ENCODE peak calls at places on chromosome 4, in eight cellular contexts. Z is endodermal cell, L is neural progenitor cell, S is aorta, F is esophagus squamous epithelium, H is GM23338, U is A673, W is spleen. Q is an unnamed sample.

GRCh38 chr4:115562506-115562905 is 449.1 kb upstream of the NDST4 start:
- DNase-seq in Z (peak; percentile 41), L (peak; percentile 2), S (no peak), F (no peak), H (peak; percentile 15), U (no peak), W (no peak), Q (no peak)

GRCh38 chr4:131119661-131120060 is 2023.7 kb downstream of the C4orf33 start:
- DNase-seq in Z (no peak), L (no peak), S (no peak), F (no peak), H (no peak), U (no peak), W (no peak), Q (no peak)

GRCh38 chr4:109877400-109877799 is 29.5 kb downstream of the LRIT3 start:
- DNase-seq in Z (no peak), L (no peak), S (no peak), F (no peak), H (no peak), U (no peak), W (no peak), Q (no peak)

GRCh38 chr4:38386011-38386551 is 277.9 kb upstream of the KLF3 start:
- DNase-seq in Z (no peak), L (no peak), S (no peak), F (no peak), H (no peak), U (no peak), W (no peak), Q (no peak)

GRCh38 chr4:66294626-66295025 is 624.3 kb upstream of the EPHA5 start:
- DNase-seq in Z (no peak), L (peak; percentile 49), S (no peak), F (no peak), H (no peak), U (no peak), W (no peak), Q (no peak)

GRCh38 chr4:155759372-155760252 is 791 bp downstream of the GUCY1B1 start:
- DNase-seq in Z (peak; percentile 72), L (peak; percentile 75), S (peak; percentile 73), F (no peak), H (peak; percentile 58), U (peak; percentile 11), W (peak; percentile 83), Q (peak; percentile 76)

GRCh38 chr4:88027611-88028608 is 20.5 kb downstream of the PKD2 start:
- DNase-seq in Z (no peak), L (no peak), S (no peak), F (no peak), H (no peak), U (peak; percentile 3), W (no peak), Q (no peak)

GRCh38 chr4:2104556-2105345 is 45.6 kb downstream of the NAT8L start:
- DNase-seq in Z (no peak), L (no peak), S (no peak), F (no peak), H (no peak), U (no peak), W (no peak), Q (no peak)

GRCh38 chr4:10078481-10079233 is 37.9 kb downstream of the WDR1 start:
- DNase-seq in Z (peak; percentile 39), L (no peak), S (peak; percentile 40), F (no peak), H (no peak), U (no peak), W (no peak), Q (peak; percentile 10)

GRCh38 chr4:6354119-6354518 is 84.5 kb downstream of the WFS1 start:
- DNase-seq in Z (no peak), L (no peak), S (no peak), F (no peak), H (no peak), U (no peak), W (no peak), Q (no peak)

GRCh38 chr4:91092398-91092955 is 965.3 kb downstream of the CCSER1 start:
- DNase-seq in Z (no peak), L (no peak), S (no peak), F (no peak), H (no peak), U (no peak), W (no peak), Q (no peak)

GRCh38 chr4:144648042-144648441 is 2.1 kb downstream of the HHIP start:
- DNase-seq in Z (no peak), L (peak; percentile 28), S (no peak), F (no peak), H (peak; percentile 42), U (no peak), W (no peak), Q (no peak)

GRCh38 chr4:144647095-144647959 is 1.4 kb downstream of the HHIP start:
- DNase-seq in Z (peak; percentile 66), L (peak; percentile 36), S (no peak), F (no peak), H (peak; percentile 82), U (peak; percentile 15), W (no peak), Q (no peak)

GRCh38 chr4:144645621-144646522 is at the start of gene HHIP:
- DNase-seq in Z (peak; percentile 83), L (peak; percentile 82), S (peak; percentile 55), F (no peak), H (peak; percentile 72), U (peak; percentile 64), W (no peak), Q (peak; percentile 50)

GRCh38 chr4:144645102-144645469 is 870 bp upstream of the HHIP start:
- DNase-seq in Z (no peak), L (peak; percentile 15), S (no peak), F (no peak), H (peak; percentile 45), U (no peak), W (no peak), Q (no peak)

DNA sequence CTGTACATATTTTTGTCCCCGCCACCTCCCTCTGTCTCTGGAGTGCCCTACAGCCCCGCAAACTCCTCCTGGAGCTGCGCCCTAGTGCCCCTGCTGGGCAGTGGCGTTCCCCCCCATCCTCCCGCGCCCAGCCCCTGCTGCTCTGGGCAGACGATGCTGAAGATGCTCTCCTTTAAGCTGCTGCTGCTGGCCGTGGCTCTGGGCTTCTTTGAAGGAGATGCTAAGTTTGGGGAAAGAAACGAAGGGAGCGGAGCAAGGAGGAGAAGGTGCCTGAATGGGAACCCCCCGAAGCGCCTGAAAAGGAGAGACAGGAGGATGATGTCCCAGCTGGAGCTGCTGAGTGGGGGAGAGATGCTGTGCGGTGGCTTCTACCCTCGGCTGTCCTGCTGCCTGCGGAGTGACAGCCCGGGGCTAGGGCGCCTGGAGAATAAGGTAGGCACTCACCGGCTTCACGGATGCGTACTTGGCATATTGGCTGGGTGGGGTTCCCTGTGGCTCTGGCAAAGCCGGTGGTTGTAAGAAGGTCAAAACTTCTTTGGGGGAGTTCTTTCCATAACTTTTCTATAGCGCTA is 653 bp downstream of the HHIP start:
- DNase-seq in Z (peak; percentile 68), L (peak; percentile 58), S (no peak), F (no peak), H (peak; percentile 33), U (peak; percentile 18), W (no peak), Q (no peak)
- H3K4me3 ChIP-seq in Z (peak overlapping the region; percentile 70), L (peak overlapping the region; percentile 58), S (peak overlapping the region; percentile 47), F (peak overlapping the region; percentile 50), H (peak overlapping the region; percentile 58), U (peak overlapping the region; percentile 46), W (peak overlapping the region; percentile 66), Q (peak overlapping the region; percentile 43)

DNA sequence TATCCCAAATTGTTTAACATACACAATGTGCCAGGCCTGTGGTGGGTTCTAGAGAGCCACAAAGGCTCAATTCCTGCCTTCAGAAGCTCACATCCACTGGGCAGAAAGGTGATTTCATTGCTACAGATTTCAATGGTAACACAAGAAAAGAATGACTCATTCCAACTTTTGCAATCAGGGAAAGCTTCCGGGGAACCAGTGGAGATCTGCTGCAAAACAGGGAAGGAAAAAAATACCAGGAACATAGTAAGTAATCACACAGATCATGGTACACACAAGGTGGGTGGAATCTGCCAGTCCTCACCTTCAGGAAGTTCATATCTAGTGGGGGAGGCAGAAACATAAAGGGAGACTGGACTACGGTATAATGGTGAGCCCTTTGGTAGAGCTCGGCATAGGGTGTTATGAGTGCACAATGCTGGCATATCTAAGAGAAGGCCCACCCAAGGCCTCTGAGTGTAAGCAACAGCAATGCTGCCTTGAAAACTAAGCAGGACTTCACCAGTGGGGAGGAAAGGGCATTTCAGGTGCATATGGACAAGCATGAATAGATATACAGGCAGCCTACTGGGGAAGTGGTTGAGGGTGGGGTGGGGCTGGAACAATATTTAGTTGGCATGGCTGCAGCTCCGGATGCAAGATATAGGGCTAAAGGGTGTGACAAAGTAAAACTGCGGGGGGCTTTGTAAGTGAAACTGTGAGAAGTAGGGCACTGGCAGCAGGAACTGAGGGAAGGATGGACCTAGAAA is 24.2 kb downstream of the GPRIN3 start:
- DNase-seq in Z (no peak), L (no peak), S (no peak), F (no peak), H (no peak), U (no peak), W (no peak), Q (no peak)
- H3K4me1 ChIP-seq in Z (no peaks in the 10 kb centered on the region), L (no peaks in the 10 kb centered on the region), S (no peaks in the 10 kb centered on the region), F (no peaks in the 10 kb centered on the region), H (peaks cover 26% of the 10 kb centered on the region), U (no peaks in the 10 kb centered on the region), W (peaks cover 4% of the 10 kb centered on the region), Q (no peaks in the 10 kb centered on the region)

DNA sequence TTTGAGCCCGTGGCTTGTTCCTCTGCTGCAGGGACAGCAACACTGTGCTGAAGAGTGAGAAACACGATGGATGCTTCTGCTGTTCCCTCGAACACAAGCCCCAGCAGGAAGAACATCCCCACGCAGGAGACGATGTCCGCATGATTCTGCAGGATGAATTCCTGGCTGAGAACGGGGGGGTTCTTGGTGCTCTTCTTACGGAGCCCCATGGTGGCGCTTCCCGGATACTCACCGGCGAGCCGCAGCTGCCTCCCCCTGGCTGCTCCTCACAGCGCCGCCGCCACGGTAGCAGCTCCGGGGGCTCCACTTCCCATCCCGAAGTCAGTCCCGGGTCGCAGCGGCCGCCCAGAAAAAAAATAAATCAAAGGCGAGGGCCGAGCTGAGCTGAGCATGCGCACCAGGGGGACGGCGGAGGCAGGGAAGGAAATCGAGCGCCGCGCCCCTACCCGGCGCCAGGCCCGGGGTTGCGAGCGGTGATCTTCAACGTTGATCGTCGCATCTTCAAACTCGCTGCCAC is at the start of gene TRAM1L1:
- DNase-seq in Z (peak; percentile 94), L (peak; percentile 87), S (peak; percentile 68), F (no peak), H (peak; percentile 90), U (peak; percentile 90), W (peak; percentile 74), Q (peak; percentile 44)
- H3K4me3 ChIP-seq in Z (peak within 1 kb of the TSS; percentile 79), L (peak within 1 kb of the TSS; percentile 55), S (peak within 1 kb of the TSS; percentile 48), F (peak within 1 kb of the TSS; percentile 58), H (peak within 1 kb of the TSS; percentile 64), U (peak within 1 kb of the TSS; percentile 65), W (peak within 1 kb of the TSS; percentile 67), Q (peak within 1 kb of the TSS; percentile 61)

GRCh38 chr4:53589511-53589910 is 1.8 kb downstream of the LNX1 start:
- DNase-seq in Z (no peak), L (no peak), S (no peak), F (no peak), H (no peak), U (no peak), W (no peak), Q (no peak)

GRCh38 chr4:53584658-53585057 is 6.6 kb downstream of the LNX1 start:
- DNase-seq in Z (no peak), L (no peak), S (no peak), F (no peak), H (no peak), U (no peak), W (no peak), Q (no peak)

GRCh38 chr4:53586121-53586816 is 5.0 kb downstream of the LNX1 start:
- DNase-seq in Z (no peak), L (no peak), S (no peak), F (no peak), H (no peak), U (peak; percentile 67), W (no peak), Q (no peak)

GRCh38 chr4:53583513-53583912 is 7.8 kb downstream of the LNX1 start:
- DNase-seq in Z (no peak), L (no peak), S (no peak), F (no peak), H (no peak), U (no peak), W (no peak), Q (no peak)

GRCh38 chr4:53587123-53587522 is 4.2 kb downstream of the LNX1 start:
- DNase-seq in Z (no peak), L (no peak), S (no peak), F (no peak), H (no peak), U (no peak), W (no peak), Q (no peak)
- H3K4me1 ChIP-seq in Z (peaks cover 10% of the 10 kb centered on the region), L (peaks cover 22% of the 10 kb centered on the region), S (no peaks in the 10 kb centered on the region), F (peaks cover 50% of the 10 kb centered on the region), H (peaks cover 15% of the 10 kb centered on the region), U (no peaks in the 10 kb centered on the region), W (no peaks in the 10 kb centered on the region), Q (no peaks in the 10 kb centered on the region)